ENCODE peak calls at places on chromosomes 12 and 14, in eight cellular contexts. U is fibroblast of lung, B is K562, I is SK-N-SH, M is A549, A is hepatocyte, R is MM.1S, Z is GM23338. L is an unnamed sample.

GRCh38 chr12:754238-754816 is 1.9 kb downstream of the WNK1 start:
- DNase-seq in U (peak), B (no peak), I (no peak), M (no peak), A (peak), R (no peak), Z (no peak), L (no peak)

GRCh38 chr14:88321692-88322504 is 1.2 kb downstream of the KCNK10 start:
- DNase-seq in U (no peak), B (no peak), I (no peak), M (no peak), A (no peak), R (no peak), Z (peak), L (no peak)

GRCh38 chr12:66763453-66763852 is 84.6 kb upstream of the GRIP1 start:
- DNase-seq in U (no peak), B (no peak), I (no peak), M (no peak), A (no peak), R (no peak), Z (no peak), L (no peak)

GRCh38 chr12:15253990-15254389 is 32.8 kb upstream of the RERG start:
- DNase-seq in U (no peak), B (no peak), I (no peak), M (no peak), A (no peak), R (no peak), Z (peak), L (no peak)

GRCh38 chr14:29927596-29928341 is at the start of gene PRKD1:
- DNase-seq in U (peak), B (peak), I (peak), M (peak), A (peak), R (peak), Z (peak), L (no peak)

GRCh38 chr12:103529306-103529705 is 33.5 kb upstream of the C12orf42 start:
- DNase-seq in U (no peak), B (no peak), I (no peak), M (no peak), A (no peak), R (no peak), Z (no peak), L (no peak)

GRCh38 chr14:20436363-20436755 is 393 bp upstream of the KLHL33 start:
- DNase-seq in U (peak), B (no peak), I (no peak), M (no peak), A (no peak), R (no peak), Z (no peak), L (no peak)

GRCh38 chr12:119115296-119115905 is 63.3 kb upstream of the HSPB8 start:
- DNase-seq in U (peak), B (peak), I (peak), M (peak), A (peak), R (peak), Z (peak), L (peak)

GRCh38 chr12:90234455-90234854 is 525.8 kb upstream of the ATP2B1 start:
- DNase-seq in U (peak), B (no peak), I (no peak), M (no peak), A (no peak), R (no peak), Z (no peak), L (no peak)

GRCh38 chr14:99273025-99273723 is 1.2 kb upstream of the BCL11B start:
- DNase-seq in U (no peak), B (no peak), I (peak), M (peak), A (peak), R (no peak), Z (peak), L (peak)

GRCh38 chr12:114919479-114919878 is 235.5 kb upstream of the TBX3 start:
- DNase-seq in U (no peak), B (no peak), I (no peak), M (no peak), A (no peak), R (no peak), Z (no peak), L (no peak)

GRCh38 chr12:254039-254438 is 8.6 kb downstream of the SLC6A13 start:
- DNase-seq in U (no peak), B (peak), I (no peak), M (no peak), A (no peak), R (no peak), Z (peak), L (no peak)

GRCh38 chr12:113449839-113450238 is 21.8 kb downstream of the LHX5 start:
- DNase-seq in U (no peak), B (no peak), I (no peak), M (no peak), A (no peak), R (no peak), Z (no peak), L (no peak)

GRCh38 chr12:55683676-55684075 is 24.0 kb downstream of the ITGA7 start:
- DNase-seq in U (no peak), B (no peak), I (no peak), M (no peak), A (no peak), R (no peak), Z (no peak), L (no peak)

GRCh38 chr12:55676707-55677106 is 31.0 kb downstream of the ITGA7 start:
- DNase-seq in U (no peak), B (no peak), I (no peak), M (no peak), A (no peak), R (no peak), Z (no peak), L (no peak)

GRCh38 chr12:55681142-55682077 is 26.3 kb downstream of the ITGA7 start:
- DNase-seq in U (peak), B (peak), I (no peak), M (peak), A (peak), R (no peak), Z (peak), L (peak)

GRCh38 chr12:55682087-55682796 is 25.5 kb downstream of the ITGA7 start:
- DNase-seq in U (no peak), B (no peak), I (no peak), M (peak), A (no peak), R (no peak), Z (no peak), L (no peak)

GRCh38 chr12:55679691-55680090 is 28.0 kb downstream of the ITGA7 start:
- DNase-seq in U (no peak), B (no peak), I (no peak), M (no peak), A (no peak), R (no peak), Z (no peak), L (no peak)
- H3K4me2 ChIP-seq in U (no peak), B (no peak), I (no peak), M (no peak), A (no peak), R (no peak), Z (no peak), L (no peak)

DNA sequence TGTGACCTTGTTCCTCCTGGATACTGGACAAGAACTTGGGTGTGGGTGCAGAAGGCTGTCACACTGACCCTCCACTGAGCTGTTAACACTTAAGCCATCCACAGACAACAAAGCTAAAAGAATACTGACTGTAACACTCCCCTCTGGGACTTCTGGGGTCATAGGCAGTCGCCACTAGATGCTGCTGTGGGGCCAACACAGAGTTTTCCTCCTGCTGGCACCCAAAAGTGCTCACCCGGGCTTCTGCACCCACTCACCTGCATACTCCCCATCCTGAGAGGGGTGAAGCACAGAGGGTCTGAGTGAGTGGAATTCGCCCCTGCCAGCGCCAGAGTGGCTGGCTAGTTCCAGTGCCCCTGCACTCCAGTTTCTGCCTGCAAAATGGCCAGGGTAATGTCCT is 422.4 kb upstream of the LMO3 start:
- DNase-seq in U (no peak), B (no peak), I (no peak), M (no peak), A (no peak), R (no peak), Z (peak), L (no peak)
- TF ChIP-seq CTCF in U (no peak), B (no peak), I (no peak), M (peak), A (peak), R (no peak), Z (peak), L (no peak)

DNA sequence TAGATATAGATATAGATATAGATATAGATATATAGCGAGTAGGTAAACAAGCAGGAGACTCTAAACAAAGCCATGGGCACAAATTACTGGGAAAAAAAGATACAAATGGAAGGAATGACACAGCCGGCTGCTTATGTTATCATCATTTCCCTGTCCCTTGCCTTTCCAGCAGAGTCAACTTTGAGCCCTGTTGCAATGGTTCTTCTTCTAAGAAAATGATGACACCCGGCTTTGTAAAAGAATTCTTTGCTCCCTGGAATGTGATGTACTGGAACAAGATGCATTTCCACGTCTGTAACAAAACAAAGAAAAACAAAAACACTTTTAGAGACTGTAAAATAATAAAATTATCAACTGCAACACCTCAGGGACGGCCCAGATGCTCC is 1121.4 kb upstream of the TMEM132C start:
- DNase-seq in U (no peak), B (no peak), I (no peak), M (no peak), A (no peak), R (no peak), Z (no peak), L (no peak)
- H3K4me3 ChIP-seq in U (peak), B (peak), I (peak), M (peak), A (no peak), R (no peak), Z (peak), L (no peak)

DNA sequence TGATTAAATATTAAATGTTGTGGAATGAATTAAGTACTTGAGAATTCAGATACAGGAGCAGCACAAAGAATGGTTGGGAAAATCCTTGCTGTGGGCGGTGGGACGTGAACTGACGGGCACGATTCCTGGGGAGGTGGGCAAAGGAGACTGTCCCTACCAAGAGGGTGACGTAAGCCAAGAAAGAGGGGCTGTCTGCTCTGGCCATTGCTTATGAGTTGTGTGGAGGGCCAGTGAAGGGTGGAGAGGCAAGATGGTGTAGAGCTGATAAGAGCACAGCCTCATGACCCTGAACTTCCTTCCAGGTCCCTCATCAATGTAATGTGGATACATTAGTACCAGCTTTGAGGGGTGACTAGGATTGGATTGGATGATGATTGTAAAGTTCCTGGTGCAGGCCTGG is 50.2 kb downstream of the WDR20 start:
- DNase-seq in U (no peak), B (peak), I (no peak), M (no peak), A (no peak), R (no peak), Z (no peak), L (no peak)
- H3K4me2 ChIP-seq in U (no peak), B (peak), I (no peak), M (no peak), A (no peak), R (no peak), Z (no peak), L (no peak)

GRCh38 chr12:96906849-96907664 is at the start of gene NEDD1:
- DNase-seq in U (peak), B (peak), I (peak), M (peak), A (peak), R (peak), Z (peak), L (peak)

GRCh38 chr12:96906498-96906848 is 584 bp upstream of the NEDD1 start:
- DNase-seq in U (no peak), B (no peak), I (no peak), M (peak), A (no peak), R (no peak), Z (peak), L (no peak)

GRCh38 chr12:96901175-96901574 is 5.9 kb upstream of the NEDD1 start:
- DNase-seq in U (no peak), B (no peak), I (no peak), M (no peak), A (no peak), R (no peak), Z (no peak), L (no peak)

GRCh38 chr12:96907681-96908163 is 665 bp downstream of the NEDD1 start:
- DNase-seq in U (peak), B (peak), I (peak), M (peak), A (peak), R (no peak), Z (peak), L (peak)

DNA sequence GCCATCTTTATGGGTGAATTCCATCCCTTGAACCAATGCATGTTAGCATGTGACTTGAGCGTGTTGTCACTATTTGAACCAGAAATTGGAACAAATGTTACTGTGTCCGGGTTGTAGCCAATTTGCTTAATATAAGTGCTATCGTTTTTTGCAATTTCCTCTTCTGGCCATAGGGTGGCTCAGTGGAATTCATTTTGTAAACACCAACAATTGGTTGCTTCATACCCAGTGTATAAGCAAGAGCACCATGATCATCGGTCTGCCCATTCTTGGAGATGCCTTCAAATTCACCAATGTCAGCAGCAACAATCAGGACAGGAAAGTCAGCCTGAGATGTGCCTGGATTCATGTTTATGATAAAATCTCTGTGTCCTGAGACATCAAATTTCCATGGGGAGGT is 5.0 kb upstream of the NEDD1 start:
- DNase-seq in U (no peak), B (no peak), I (no peak), M (peak), A (no peak), R (peak), Z (no peak), L (no peak)
- TF ChIP-seq CTCF in U (peak), B (peak), I (peak), M (no peak), A (no peak), R (peak), Z (no peak), L (no peak)

GRCh38 chr12:121038861-121039654 is at the start of gene OASL:
- DNase-seq in U (peak), B (no peak), I (peak), M (peak), A (peak), R (peak), Z (no peak), L (peak)
- H3K4me3 ChIP-seq in U (peak), B (no peak), I (peak), M (peak), A (no peak), R (peak), Z (no peak), L (peak)

L was measured in DND-41.